ENCODE peak calls at places on chromosomes 2 and 18, in six cellular contexts. S is GM23248; E is BJ; K is Jurkat, Clone E6-1; C is right atrium auricular region; Q is left ventricle myocardium inferior. W is an unnamed sample.

GRCh38 chr2:196653843-196654242 is 14.3 kb downstream of the CCDC150 start:
- DNase-seq in S (no peak), E (no peak), K (no peak), C (no peak), Q (no peak), W (no peak)

GRCh38 chr2:140344842-140345241 is 1564.7 kb upstream of the NXPH2 start:
- DNase-seq in S (peak), E (peak), K (no peak), C (no peak), Q (no peak), W (no peak)

GRCh38 chr2:85655961-85656403 is 12.0 kb downstream of the SFTPB start:
- DNase-seq in S (peak), E (no peak), K (no peak), C (no peak), Q (no peak), W (no peak)

GRCh38 chr18:61735564-61736102 is 157.2 kb downstream of the RNF152 start:
- DNase-seq in S (no peak), E (no peak), K (no peak), C (no peak), Q (no peak), W (no peak)

GRCh38 chr2:101032100-101032776 is 30.1 kb downstream of the RPL31 start:
- DNase-seq in S (no peak), E (no peak), K (no peak), C (no peak), Q (no peak), W (no peak)

GRCh38 chr2:59177748-59178147 is 936.6 kb upstream of the FANCL start:
- DNase-seq in S (no peak), E (no peak), K (no peak), C (no peak), Q (no peak), W (no peak)

GRCh38 chr2:228927028-228928010 is 343.8 kb downstream of the PID1 start:
- DNase-seq in S (no peak), E (no peak), K (no peak), C (no peak), Q (no peak), W (no peak)

GRCh38 chr2:96528680-96529375 is 7.7 kb upstream of the ARID5A start:
- DNase-seq in S (no peak), E (no peak), K (no peak), C (no peak), Q (no peak), W (no peak)

GRCh38 chr2:168941297-168941696 is 40.2 kb downstream of the G6PC2 start:
- DNase-seq in S (no peak), E (no peak), K (no peak), C (no peak), Q (no peak), W (no peak)

GRCh38 chr2:240401781-240402551 is 33.5 kb upstream of the GPC1 start:
- DNase-seq in S (no peak), E (no peak), K (no peak), C (no peak), Q (no peak), W (no peak)

GRCh38 chr2:217864960-217865359 is 137.8 kb downstream of the TNS1 start:
- DNase-seq in S (peak), E (no peak), K (no peak), C (no peak), Q (no peak), W (no peak)

GRCh38 chr2:240468300-240469238 is 33.1 kb downstream of the GPC1 start:
- DNase-seq in S (no peak), E (no peak), K (no peak), C (peak), Q (no peak), W (no peak)

GRCh38 chr2:239348563-239349447 is 52.0 kb downstream of the HDAC4 start:
- DNase-seq in S (no peak), E (peak), K (no peak), C (no peak), Q (no peak), W (no peak)

GRCh38 chr18:73244411-73244810 is 376.6 kb upstream of the NETO1 start:
- DNase-seq in S (no peak), E (no peak), K (no peak), C (no peak), Q (no peak), W (no peak)

GRCh38 chr18:63552581-63552980 is 10.4 kb downstream of the SERPINB12 start:
- DNase-seq in S (no peak), E (no peak), K (no peak), C (no peak), Q (no peak), W (no peak)

GRCh38 chr2:68937346-68938055 is 15.2 kb downstream of the GKN2 start:
- DNase-seq in S (peak), E (no peak), K (no peak), C (no peak), Q (no peak), W (no peak)

GRCh38 chr2:191864623-191865521 is 18.0 kb upstream of the CAVIN2 start:
- DNase-seq in S (peak), E (no peak), K (no peak), C (no peak), Q (no peak), W (no peak)

GRCh38 chr2:202158796-202159195 is 79.6 kb downstream of the SUMO1 start:
- DNase-seq in S (peak), E (no peak), K (no peak), C (no peak), Q (no peak), W (no peak)

GRCh38 chr2:72770879-72771461 is 54.9 kb downstream of the EXOC6B start:
- DNase-seq in S (peak), E (peak), K (peak), C (peak), Q (no peak), W (no peak)

GRCh38 chr18:23703057-23703986 is 14.1 kb downstream of the LAMA3 start:
- DNase-seq in S (peak), E (no peak), K (peak), C (no peak), Q (no peak), W (no peak)

GRCh38 chr18:332007-332406 is 64.2 kb upstream of the THOC1 start:
- DNase-seq in S (no peak), E (no peak), K (no peak), C (peak), Q (peak), W (no peak)

GRCh38 chr2:224572338-224572737 is 12.8 kb downstream of the CUL3 start:
- DNase-seq in S (no peak), E (no peak), K (no peak), C (no peak), Q (no peak), W (no peak)

GRCh38 chr2:72914226-72915075 is 2.9 kb upstream of the EMX1 start:
- DNase-seq in S (no peak), E (no peak), K (no peak), C (no peak), Q (no peak), W (no peak)

GRCh38 chr2:68362069-68362468 is 3.0 kb upstream of the PLEK start:
- DNase-seq in S (peak), E (no peak), K (peak), C (peak), Q (peak), W (no peak)

GRCh38 chr2:7611750-7612149 is 694.5 kb downstream of the RNF144A start:
- DNase-seq in S (no peak), E (no peak), K (no peak), C (no peak), Q (no peak), W (no peak)

GRCh38 chr2:241193276-241193675 is 4.8 kb downstream of the ANO7 start:
- DNase-seq in S (no peak), E (no peak), K (no peak), C (no peak), Q (no peak), W (no peak)

GRCh38 chr2:71944183-71944550 is 203.5 kb downstream of the CYP26B1 start:
- DNase-seq in S (no peak), E (no peak), K (no peak), C (peak), Q (no peak), W (no peak)

GRCh38 chr2:221818569-221818968 is 246.5 kb upstream of the EPHA4 start:
- DNase-seq in S (no peak), E (no peak), K (no peak), C (no peak), Q (no peak), W (no peak)

GRCh38 chr2:187230088-187230487 is 218.0 kb downstream of the CALCRL start:
- DNase-seq in S (no peak), E (no peak), K (no peak), C (no peak), Q (no peak), W (no peak)

GRCh38 chr2:221731432-221731831 is 159.3 kb upstream of the EPHA4 start:
- DNase-seq in S (peak), E (no peak), K (no peak), C (no peak), Q (no peak), W (no peak)

GRCh38 chr2:29766191-29766590 is 155.2 kb downstream of the ALK start:
- DNase-seq in S (peak), E (no peak), K (no peak), C (no peak), Q (no peak), W (peak)

GRCh38 chr2:60707750-60708371 is 48.2 kb upstream of the PAPOLG start:
- DNase-seq in S (peak), E (no peak), K (peak), C (no peak), Q (no peak), W (no peak)

GRCh38 chr18:69838620-69839411 is 108.9 kb downstream of the CD226 start:
- DNase-seq in S (no peak), E (no peak), K (peak), C (no peak), Q (no peak), W (no peak)

GRCh38 chr18:29003194-29003593 is 826.3 kb upstream of the CDH2 start:
- DNase-seq in S (no peak), E (no peak), K (no peak), C (no peak), Q (no peak), W (no peak)

GRCh38 chr18:41858761-41859555 is 96.1 kb upstream of the PIK3C3 start:
- DNase-seq in S (no peak), E (no peak), K (no peak), C (no peak), Q (no peak), W (no peak)

GRCh38 chr2:10036095-10036879 is 7.1 kb upstream of the KLF11 start:
- DNase-seq in S (peak), E (no peak), K (no peak), C (peak), Q (peak), W (peak)

GRCh38 chr18:26747131-26747475 is 118.4 kb downstream of the AQP4 start:
- DNase-seq in S (peak), E (no peak), K (no peak), C (no peak), Q (no peak), W (no peak)

GRCh38 chr18:26745288-26745975 is 120.1 kb downstream of the AQP4 start:
- DNase-seq in S (no peak), E (no peak), K (no peak), C (no peak), Q (no peak), W (no peak)

GRCh38 chr18:26741041-26741440 is 124.5 kb downstream of the AQP4 start:
- DNase-seq in S (peak), E (no peak), K (no peak), C (no peak), Q (no peak), W (no peak)

GRCh38 chr18:26746284-26747130 is 119.0 kb downstream of the AQP4 start:
- DNase-seq in S (peak), E (no peak), K (no peak), C (no peak), Q (no peak), W (no peak)
- H3K4me3 ChIP-seq in S (peak), E (no peak), K (no peak), C (no peak), Q (no peak), W (no peak)

GRCh38 chr2:133633851-133634250 is 65.6 kb upstream of the NCKAP5 start:
- DNase-seq in S (peak), E (peak), K (no peak), C (no peak), Q (no peak), W (peak)
- H3K4me3 ChIP-seq in S (peak), E (peak), K (no peak), C (peak), Q (peak), W (peak)

DNA sequence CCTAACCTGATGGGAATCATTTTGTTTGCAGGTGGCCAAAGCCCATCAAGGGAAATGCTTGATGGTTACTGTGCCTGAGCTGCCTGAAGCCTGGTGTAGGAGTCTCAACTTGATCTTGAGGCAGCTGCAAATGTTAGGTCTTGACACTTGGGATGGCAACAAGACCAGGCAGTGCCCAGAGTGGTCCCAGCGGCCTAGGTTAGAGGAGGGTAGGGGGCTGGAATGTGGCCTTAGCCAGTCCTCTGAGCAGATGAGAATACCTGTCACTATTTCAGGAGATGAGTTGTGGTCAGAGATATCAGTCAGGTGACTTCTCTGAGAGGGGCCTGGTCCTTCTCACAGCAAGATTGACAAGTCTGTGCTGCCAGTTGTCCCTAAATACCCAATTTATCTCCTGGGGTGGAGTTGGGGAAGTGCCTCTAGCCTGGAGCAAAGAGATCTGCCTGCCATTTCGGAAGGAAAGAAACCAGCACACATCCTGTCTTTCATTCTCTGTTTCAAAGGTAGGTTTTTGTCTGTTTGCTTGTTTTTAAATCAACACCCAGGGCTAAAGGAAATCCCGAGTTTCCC is 13.4 kb downstream of the SPTBN1 start:
- DNase-seq in S (no peak), E (no peak), K (no peak), C (no peak), Q (no peak), W (no peak)
- H3K4me3 ChIP-seq in S (no peak), E (no peak), K (no peak), C (peak), Q (peak), W (no peak)

GRCh38 chr2:98311090-98311489 is 35.2 kb upstream of the CNGA3 start:
- DNase-seq in S (no peak), E (no peak), K (no peak), C (no peak), Q (no peak), W (no peak)

GRCh38 chr2:98313512-98314250 is 32.6 kb upstream of the CNGA3 start:
- DNase-seq in S (no peak), E (no peak), K (no peak), C (no peak), Q (no peak), W (no peak)

GRCh38 chr2:98311771-98312545 is 34.3 kb upstream of the CNGA3 start:
- DNase-seq in S (no peak), E (no peak), K (no peak), C (no peak), Q (no peak), W (no peak)

GRCh38 chr2:98308532-98308931 is 37.7 kb upstream of the CNGA3 start:
- DNase-seq in S (no peak), E (no peak), K (no peak), C (no peak), Q (no peak), W (no peak)

GRCh38 chr2:98308068-98308467 is 38.2 kb upstream of the CNGA3 start:
- DNase-seq in S (peak), E (no peak), K (no peak), C (no peak), Q (no peak), W (no peak)
- H3K4me3 ChIP-seq in S (no peak), E (no peak), K (no peak), C (no peak), Q (no peak), W (no peak)

DNA sequence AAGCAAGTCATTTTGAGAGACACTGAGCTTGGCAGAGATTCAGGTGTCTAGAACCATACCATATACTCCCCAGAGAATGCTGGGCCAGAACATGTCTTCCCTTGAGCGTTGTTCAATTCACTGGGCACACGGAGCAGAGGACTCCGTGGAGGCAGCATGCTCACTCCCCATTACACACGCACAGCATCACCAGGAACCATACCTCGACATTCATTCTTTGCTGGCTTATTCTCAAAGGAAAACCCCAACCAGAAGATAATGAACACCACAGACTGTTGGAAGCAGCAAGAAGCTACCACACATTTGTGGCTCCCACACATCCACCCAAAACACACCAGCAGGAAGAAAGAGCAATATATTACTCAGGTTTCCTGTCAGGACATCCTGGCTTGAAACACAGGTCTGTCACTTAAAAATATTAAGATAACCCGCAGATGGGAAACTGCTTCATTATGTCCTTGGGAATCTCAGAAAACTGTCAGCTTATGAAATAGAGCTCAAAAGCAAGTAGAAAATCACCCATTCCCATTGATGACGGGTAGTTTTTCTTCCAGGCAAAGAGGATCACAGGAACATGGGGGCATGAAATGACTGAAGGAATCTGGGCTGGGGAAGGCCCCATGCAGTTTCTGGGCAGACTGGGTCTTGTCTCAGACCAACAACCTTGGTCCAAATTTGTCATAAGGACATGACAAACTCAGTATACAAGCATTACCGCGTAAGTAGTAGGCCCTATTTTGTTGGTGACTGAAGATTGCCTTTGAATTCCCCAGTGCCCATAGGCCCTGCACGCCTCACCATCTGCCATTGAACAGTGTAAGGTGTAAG is 46.5 kb downstream of the PCBP1 start:
- DNase-seq in S (no peak), E (no peak), K (peak), C (no peak), Q (no peak), W (no peak)
- H3K4me3 ChIP-seq in S (no peak), E (no peak), K (peak), C (no peak), Q (no peak), W (no peak)

GRCh38 chr2:16656784-16657391 is 8.7 kb downstream of the CYRIA start:
- DNase-seq in S (no peak), E (no peak), K (no peak), C (peak), Q (no peak), W (no peak)
- H3K4me3 ChIP-seq in S (no peak), E (no peak), K (no peak), C (no peak), Q (no peak), W (no peak)

W was measured in AG04449.